ENCODE peak calls at places on chromosome 5, in seven cellular contexts. One of them, this sample, is unnamed.
A peak's percentile ranks its signal among the peaks of the same experiment; 100 is the strongest.

GRCh38 chr5:88875609-88876234 is 7.3 kb downstream of the MEF2C start:
- DNase-seq in right atrium auricular region: no peak
- DNase-seq in GM12864: no peak
- DNase-seq in neural progenitor cell: no peak
- DNase-seq in CD8-positive, alpha-beta T cell: no peak
- DNase-seq in activated CD8-positive, alpha-beta T cell treated with anti-CD3 and anti-CD28 coated beads for 36 hours: no peak
- DNase-seq in psoas muscle: no peak
- DNase-seq in this sample: no peak

GRCh38 chr5:103031607-103032006 is 88.3 kb downstream of the GIN1 start:
- DNase-seq in right atrium auricular region: no peak
- DNase-seq in neural progenitor cell: no peak
- DNase-seq in psoas muscle: no peak
- DNase-seq in CD8-positive, alpha-beta T cell: no peak
- DNase-seq in GM12864: no peak
- DNase-seq in activated CD8-positive, alpha-beta T cell treated with anti-CD3 and anti-CD28 coated beads for 36 hours: no peak
- DNase-seq in this sample: no peak

GRCh38 chr5:111364992-111365391 is 140.8 kb downstream of the CAMK4 start:
- DNase-seq in GM12864: no peak
- DNase-seq in right atrium auricular region: no peak
- DNase-seq in neural progenitor cell: peak; percentile 60
- DNase-seq in activated CD8-positive, alpha-beta T cell treated with anti-CD3 and anti-CD28 coated beads for 36 hours: no peak
- DNase-seq in psoas muscle: no peak
- DNase-seq in CD8-positive, alpha-beta T cell: no peak
- DNase-seq in this sample: no peak

GRCh38 chr5:58135571-58136335 is 324.1 kb downstream of the PLK2 start:
- DNase-seq in neural progenitor cell: no peak
- DNase-seq in GM12864: no peak
- DNase-seq in activated CD8-positive, alpha-beta T cell treated with anti-CD3 and anti-CD28 coated beads for 36 hours: no peak
- DNase-seq in right atrium auricular region: no peak
- DNase-seq in CD8-positive, alpha-beta T cell: no peak
- DNase-seq in psoas muscle: no peak
- DNase-seq in this sample: no peak

GRCh38 chr5:167587768-167588167 is 703.7 kb upstream of the WWC1 start:
- DNase-seq in psoas muscle: no peak
- DNase-seq in neural progenitor cell: peak; percentile 75
- DNase-seq in GM12864: no peak
- DNase-seq in CD8-positive, alpha-beta T cell: no peak
- DNase-seq in right atrium auricular region: no peak
- DNase-seq in activated CD8-positive, alpha-beta T cell treated with anti-CD3 and anti-CD28 coated beads for 36 hours: no peak
- DNase-seq in this sample: no peak

GRCh38 chr5:139689631-139690384 is 41.7 kb downstream of the CXXC5 start:
- DNase-seq in CD8-positive, alpha-beta T cell: peak; percentile 22
- DNase-seq in neural progenitor cell: no peak
- DNase-seq in psoas muscle: no peak
- DNase-seq in right atrium auricular region: no peak
- DNase-seq in GM12864: no peak
- DNase-seq in activated CD8-positive, alpha-beta T cell treated with anti-CD3 and anti-CD28 coated beads for 36 hours: peak; percentile 48
- DNase-seq in this sample: peak; percentile 78

GRCh38 chr5:155270737-155271136 is 257.2 kb downstream of the KIF4B start:
- DNase-seq in CD8-positive, alpha-beta T cell: no peak
- DNase-seq in right atrium auricular region: no peak
- DNase-seq in activated CD8-positive, alpha-beta T cell treated with anti-CD3 and anti-CD28 coated beads for 36 hours: no peak
- DNase-seq in GM12864: no peak
- DNase-seq in psoas muscle: no peak
- DNase-seq in neural progenitor cell: no peak
- DNase-seq in this sample: no peak

GRCh38 chr5:53017383-53017782 is 28.2 kb downstream of the ITGA2 start:
- DNase-seq in GM12864: no peak
- DNase-seq in psoas muscle: no peak
- DNase-seq in CD8-positive, alpha-beta T cell: no peak
- DNase-seq in right atrium auricular region: no peak
- DNase-seq in neural progenitor cell: no peak
- DNase-seq in activated CD8-positive, alpha-beta T cell treated with anti-CD3 and anti-CD28 coated beads for 36 hours: no peak
- DNase-seq in this sample: no peak

GRCh38 chr5:119332978-119333401 is 22.8 kb upstream of the TNFAIP8 start:
- DNase-seq in GM12864: no peak
- DNase-seq in CD8-positive, alpha-beta T cell: no peak
- DNase-seq in psoas muscle: no peak
- DNase-seq in neural progenitor cell: no peak
- DNase-seq in right atrium auricular region: no peak
- DNase-seq in activated CD8-positive, alpha-beta T cell treated with anti-CD3 and anti-CD28 coated beads for 36 hours: no peak
- DNase-seq in this sample: no peak

GRCh38 chr5:78717674-78718073 is 69.1 kb upstream of the LHFPL2 start:
- DNase-seq in right atrium auricular region: no peak
- DNase-seq in GM12864: no peak
- DNase-seq in activated CD8-positive, alpha-beta T cell treated with anti-CD3 and anti-CD28 coated beads for 36 hours: no peak
- DNase-seq in psoas muscle: no peak
- DNase-seq in CD8-positive, alpha-beta T cell: no peak
- DNase-seq in neural progenitor cell: no peak
- DNase-seq in this sample: no peak

GRCh38 chr5:132420706-132421272 is 51.3 kb downstream of the SLC22A5 start:
- DNase-seq in psoas muscle: no peak
- DNase-seq in right atrium auricular region: no peak
- DNase-seq in activated CD8-positive, alpha-beta T cell treated with anti-CD3 and anti-CD28 coated beads for 36 hours: peak; percentile 41
- DNase-seq in GM12864: peak; percentile 66
- DNase-seq in neural progenitor cell: no peak
- DNase-seq in CD8-positive, alpha-beta T cell: no peak
- DNase-seq in this sample: peak; percentile 49

GRCh38 chr5:142720561-142721275 is 34.8 kb upstream of the FGF1 start:
- DNase-seq in neural progenitor cell: no peak
- DNase-seq in psoas muscle: no peak
- DNase-seq in CD8-positive, alpha-beta T cell: no peak
- DNase-seq in activated CD8-positive, alpha-beta T cell treated with anti-CD3 and anti-CD28 coated beads for 36 hours: no peak
- DNase-seq in right atrium auricular region: no peak
- DNase-seq in GM12864: no peak
- DNase-seq in this sample: no peak

GRCh38 chr5:180804129-180804601 is 1.6 kb upstream of the MGAT1 start:
- DNase-seq in activated CD8-positive, alpha-beta T cell treated with anti-CD3 and anti-CD28 coated beads for 36 hours: peak; percentile 55
- DNase-seq in CD8-positive, alpha-beta T cell: peak; percentile 42
- DNase-seq in psoas muscle: no peak
- DNase-seq in GM12864: no peak
- DNase-seq in right atrium auricular region: peak; percentile 53
- DNase-seq in neural progenitor cell: no peak
- DNase-seq in this sample: no peak

GRCh38 chr5:37275521-37275920 is 26.3 kb upstream of the CPLANE1 start:
- DNase-seq in right atrium auricular region: no peak
- DNase-seq in psoas muscle: no peak
- DNase-seq in neural progenitor cell: no peak
- DNase-seq in CD8-positive, alpha-beta T cell: no peak
- DNase-seq in activated CD8-positive, alpha-beta T cell treated with anti-CD3 and anti-CD28 coated beads for 36 hours: no peak
- DNase-seq in GM12864: no peak
- DNase-seq in this sample: no peak

GRCh38 chr5:178941361-178941760 is 363 bp downstream of the ZNF454 start:
- DNase-seq in right atrium auricular region: no peak
- DNase-seq in CD8-positive, alpha-beta T cell: no peak
- DNase-seq in neural progenitor cell: no peak
- DNase-seq in activated CD8-positive, alpha-beta T cell treated with anti-CD3 and anti-CD28 coated beads for 36 hours: no peak
- DNase-seq in GM12864: no peak
- DNase-seq in psoas muscle: no peak
- DNase-seq in this sample: no peak

GRCh38 chr5:150196986-150197385 is 7.1 kb downstream of the SLC6A7 start:
- DNase-seq in neural progenitor cell: no peak
- DNase-seq in activated CD8-positive, alpha-beta T cell treated with anti-CD3 and anti-CD28 coated beads for 36 hours: no peak
- DNase-seq in CD8-positive, alpha-beta T cell: no peak
- DNase-seq in GM12864: no peak
- DNase-seq in right atrium auricular region: no peak
- DNase-seq in psoas muscle: no peak
- DNase-seq in this sample: no peak

GRCh38 chr5:675876-676698 is 17.1 kb downstream of the TPPP start:
- DNase-seq in neural progenitor cell: no peak
- DNase-seq in GM12864: no peak
- DNase-seq in right atrium auricular region: no peak
- DNase-seq in activated CD8-positive, alpha-beta T cell treated with anti-CD3 and anti-CD28 coated beads for 36 hours: no peak
- DNase-seq in CD8-positive, alpha-beta T cell: peak; percentile 14
- DNase-seq in psoas muscle: peak; percentile 15
- DNase-seq in this sample: no peak

GRCh38 chr5:94746731-94747124 is 128.3 kb downstream of the SLF1 start:
- DNase-seq in activated CD8-positive, alpha-beta T cell treated with anti-CD3 and anti-CD28 coated beads for 36 hours: no peak
- DNase-seq in CD8-positive, alpha-beta T cell: no peak
- DNase-seq in neural progenitor cell: no peak
- DNase-seq in GM12864: peak; percentile 72
- DNase-seq in psoas muscle: no peak
- DNase-seq in right atrium auricular region: no peak
- DNase-seq in this sample: no peak

GRCh38 chr5:148005788-148006520 is 57.8 kb upstream of the SPINK5 start:
- DNase-seq in GM12864: no peak
- DNase-seq in CD8-positive, alpha-beta T cell: no peak
- DNase-seq in psoas muscle: no peak
- DNase-seq in activated CD8-positive, alpha-beta T cell treated with anti-CD3 and anti-CD28 coated beads for 36 hours: peak; percentile 5
- DNase-seq in right atrium auricular region: no peak
- DNase-seq in neural progenitor cell: peak; percentile 60
- DNase-seq in this sample: no peak

GRCh38 chr5:159855476-159856157 is 60.7 kb upstream of the ADRA1B start:
- DNase-seq in activated CD8-positive, alpha-beta T cell treated with anti-CD3 and anti-CD28 coated beads for 36 hours: no peak
- DNase-seq in psoas muscle: peak; percentile 79
- DNase-seq in CD8-positive, alpha-beta T cell: no peak
- DNase-seq in right atrium auricular region: peak; percentile 86
- DNase-seq in neural progenitor cell: no peak
- DNase-seq in GM12864: no peak
- DNase-seq in this sample: no peak

GRCh38 chr5:35938518-35939227 is at the start of gene CAPSL:
- DNase-seq in CD8-positive, alpha-beta T cell: no peak
- DNase-seq in right atrium auricular region: no peak
- DNase-seq in GM12864: no peak
- DNase-seq in psoas muscle: no peak
- DNase-seq in neural progenitor cell: peak; percentile 74
- DNase-seq in activated CD8-positive, alpha-beta T cell treated with anti-CD3 and anti-CD28 coated beads for 36 hours: no peak
- DNase-seq in this sample: peak; percentile 28

GRCh38 chr5:74766887-74767578 is at the start of the genes GFM2 and NSA2:
- DNase-seq in psoas muscle: peak; percentile 95
- DNase-seq in activated CD8-positive, alpha-beta T cell treated with anti-CD3 and anti-CD28 coated beads for 36 hours: peak; percentile 96
- DNase-seq in GM12864: peak; percentile 87
- DNase-seq in neural progenitor cell: peak; percentile 97
- DNase-seq in CD8-positive, alpha-beta T cell: peak; percentile 93
- DNase-seq in right atrium auricular region: peak; percentile 92
- DNase-seq in this sample: peak; percentile 77

GRCh38 chr5:74765201-74765600 is 1.7 kb downstream of the GFM2 start:
- DNase-seq in right atrium auricular region: no peak
- DNase-seq in psoas muscle: no peak
- DNase-seq in neural progenitor cell: peak; percentile 7
- DNase-seq in GM12864: no peak
- DNase-seq in CD8-positive, alpha-beta T cell: no peak
- DNase-seq in activated CD8-positive, alpha-beta T cell treated with anti-CD3 and anti-CD28 coated beads for 36 hours: no peak
- DNase-seq in this sample: no peak

GRCh38 chr5:74765929-74766328 is 988 bp downstream of the GFM2 start:
- DNase-seq in GM12864: no peak
- DNase-seq in activated CD8-positive, alpha-beta T cell treated with anti-CD3 and anti-CD28 coated beads for 36 hours: no peak
- DNase-seq in right atrium auricular region: no peak
- DNase-seq in neural progenitor cell: no peak
- DNase-seq in CD8-positive, alpha-beta T cell: no peak
- DNase-seq in psoas muscle: no peak
- DNase-seq in this sample: no peak

GRCh38 chr5:74767579-74767913 is 497 bp downstream of the NSA2 start:
- DNase-seq in GM12864: no peak
- DNase-seq in activated CD8-positive, alpha-beta T cell treated with anti-CD3 and anti-CD28 coated beads for 36 hours: peak; percentile 30
- DNase-seq in CD8-positive, alpha-beta T cell: peak; percentile 30
- DNase-seq in psoas muscle: no peak
- DNase-seq in right atrium auricular region: no peak
- DNase-seq in neural progenitor cell: peak; percentile 63
- DNase-seq in this sample: peak; percentile 20

GRCh38 chr5:74766348-74766886 is 500 bp downstream of the GFM2 start:
- DNase-seq in psoas muscle: no peak
- DNase-seq in neural progenitor cell: peak; percentile 48
- DNase-seq in right atrium auricular region: no peak
- DNase-seq in CD8-positive, alpha-beta T cell: no peak
- DNase-seq in activated CD8-positive, alpha-beta T cell treated with anti-CD3 and anti-CD28 coated beads for 36 hours: no peak
- DNase-seq in GM12864: no peak
- DNase-seq in this sample: peak; percentile 59
- TF ChIP-seq CTCF in psoas muscle: peak; percentile 20
- TF ChIP-seq CTCF in neural progenitor cell: peak; percentile 52
- TF ChIP-seq CTCF in right atrium auricular region: no peak
- TF ChIP-seq CTCF in CD8-positive, alpha-beta T cell: peak; percentile 76
- TF ChIP-seq CTCF in activated CD8-positive, alpha-beta T cell treated with anti-CD3 and anti-CD28 coated beads for 36 hours: peak; percentile 86
- TF ChIP-seq CTCF in GM12864: peak; percentile 54
- TF ChIP-seq CTCF in this sample: peak; percentile 51

GRCh38 chr5:59528226-59528862 is 365.2 kb downstream of the PDE4D start:
- DNase-seq in CD8-positive, alpha-beta T cell: no peak
- DNase-seq in GM12864: no peak
- DNase-seq in right atrium auricular region: no peak
- DNase-seq in psoas muscle: no peak
- DNase-seq in neural progenitor cell: peak; percentile 21
- DNase-seq in activated CD8-positive, alpha-beta T cell treated with anti-CD3 and anti-CD28 coated beads for 36 hours: no peak
- DNase-seq in this sample: no peak

GRCh38 chr5:59525310-59525709 is 368.2 kb downstream of the PDE4D start:
- DNase-seq in activated CD8-positive, alpha-beta T cell treated with anti-CD3 and anti-CD28 coated beads for 36 hours: no peak
- DNase-seq in right atrium auricular region: no peak
- DNase-seq in CD8-positive, alpha-beta T cell: no peak
- DNase-seq in GM12864: no peak
- DNase-seq in neural progenitor cell: no peak
- DNase-seq in psoas muscle: no peak
- DNase-seq in this sample: no peak

GRCh38 chr5:59522201-59522831 is 371.2 kb downstream of the PDE4D start:
- DNase-seq in psoas muscle: no peak
- DNase-seq in GM12864: no peak
- DNase-seq in right atrium auricular region: no peak
- DNase-seq in activated CD8-positive, alpha-beta T cell treated with anti-CD3 and anti-CD28 coated beads for 36 hours: no peak
- DNase-seq in neural progenitor cell: no peak
- DNase-seq in CD8-positive, alpha-beta T cell: no peak
- DNase-seq in this sample: no peak

GRCh38 chr5:59529286-59529685 is 364.2 kb downstream of the PDE4D start:
- DNase-seq in neural progenitor cell: no peak
- DNase-seq in CD8-positive, alpha-beta T cell: no peak
- DNase-seq in activated CD8-positive, alpha-beta T cell treated with anti-CD3 and anti-CD28 coated beads for 36 hours: no peak
- DNase-seq in right atrium auricular region: no peak
- DNase-seq in GM12864: no peak
- DNase-seq in psoas muscle: no peak
- DNase-seq in this sample: no peak

GRCh38 chr5:59525957-59526356 is 367.6 kb downstream of the PDE4D start:
- DNase-seq in CD8-positive, alpha-beta T cell: no peak
- DNase-seq in psoas muscle: no peak
- DNase-seq in right atrium auricular region: no peak
- DNase-seq in activated CD8-positive, alpha-beta T cell treated with anti-CD3 and anti-CD28 coated beads for 36 hours: no peak
- DNase-seq in GM12864: no peak
- DNase-seq in neural progenitor cell: no peak
- DNase-seq in this sample: no peak
- TF ChIP-seq CTCF in CD8-positive, alpha-beta T cell: no peak
- TF ChIP-seq CTCF in psoas muscle: no peak
- TF ChIP-seq CTCF in right atrium auricular region: no peak
- TF ChIP-seq CTCF in activated CD8-positive, alpha-beta T cell treated with anti-CD3 and anti-CD28 coated beads for 36 hours: no peak
- TF ChIP-seq CTCF in GM12864: no peak
- TF ChIP-seq CTCF in neural progenitor cell: no peak
- TF ChIP-seq CTCF in this sample: no peak

GRCh38 chr5:24232929-24233328 is 411.8 kb downstream of the CDH10 start:
- DNase-seq in CD8-positive, alpha-beta T cell: no peak
- DNase-seq in activated CD8-positive, alpha-beta T cell treated with anti-CD3 and anti-CD28 coated beads for 36 hours: no peak
- DNase-seq in GM12864: no peak
- DNase-seq in psoas muscle: no peak
- DNase-seq in neural progenitor cell: no peak
- DNase-seq in right atrium auricular region: no peak
- DNase-seq in this sample: no peak
- TF ChIP-seq CTCF in CD8-positive, alpha-beta T cell: no peak
- TF ChIP-seq CTCF in activated CD8-positive, alpha-beta T cell treated with anti-CD3 and anti-CD28 coated beads for 36 hours: no peak
- TF ChIP-seq CTCF in GM12864: no peak
- TF ChIP-seq CTCF in psoas muscle: no peak
- TF ChIP-seq CTCF in neural progenitor cell: peak; percentile 14
- TF ChIP-seq CTCF in right atrium auricular region: no peak
- TF ChIP-seq CTCF in this sample: no peak

DNA sequence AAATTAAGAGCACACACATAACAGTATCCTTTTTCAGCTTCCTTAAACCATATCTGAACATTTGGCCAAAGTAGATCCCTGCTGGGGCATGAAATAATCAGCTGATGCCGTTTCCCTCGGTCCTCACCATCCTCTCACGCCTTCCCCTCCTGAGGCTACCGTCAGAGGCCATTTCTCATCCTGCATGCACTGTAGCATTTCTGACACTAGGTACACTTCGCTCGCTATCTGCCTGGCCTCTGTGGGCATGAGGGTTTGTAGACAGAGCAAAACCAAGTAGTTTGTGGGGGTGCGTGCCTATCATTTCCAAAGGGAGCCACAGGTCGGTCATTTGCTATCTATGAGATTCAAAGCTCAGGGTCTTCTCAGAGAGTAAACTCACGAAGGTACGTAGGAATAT is 131.9 kb downstream of the BOD1 start:
- DNase-seq in right atrium auricular region: no peak
- DNase-seq in GM12864: no peak
- DNase-seq in neural progenitor cell: no peak
- DNase-seq in activated CD8-positive, alpha-beta T cell treated with anti-CD3 and anti-CD28 coated beads for 36 hours: no peak
- DNase-seq in psoas muscle: no peak
- DNase-seq in CD8-positive, alpha-beta T cell: no peak
- DNase-seq in this sample: no peak
- TF ChIP-seq CTCF in right atrium auricular region: no peak
- TF ChIP-seq CTCF in GM12864: no peak
- TF ChIP-seq CTCF in neural progenitor cell: no peak
- TF ChIP-seq CTCF in activated CD8-positive, alpha-beta T cell treated with anti-CD3 and anti-CD28 coated beads for 36 hours: no peak
- TF ChIP-seq CTCF in psoas muscle: no peak
- TF ChIP-seq CTCF in CD8-positive, alpha-beta T cell: no peak
- TF ChIP-seq CTCF in this sample: no peak

This sample was measured in GM13977.